ENCODE peak calls at places on chromosomes 11 and 22, in eight cellular contexts. One of them, this sample, is unnamed.

GRCh38 chr11:134074346-134074745 is 5.5 kb downstream of the JAM3 start:
- DNase-seq in HCT116: no peak
- DNase-seq in endothelial cell of umbilical vein: peak; percentile 18
- DNase-seq in esophagus muscularis mucosa: peak; percentile 39
- DNase-seq in A549: no peak
- DNase-seq in lower leg skin: no peak
- DNase-seq in K562: no peak
- DNase-seq in stomach: no peak
- DNase-seq in this sample: no peak

GRCh38 chr22:47619631-47620030 is 857.2 kb downstream of the TBC1D22A start:
- DNase-seq in HCT116: no peak
- DNase-seq in esophagus muscularis mucosa: peak; percentile 87
- DNase-seq in K562: no peak
- DNase-seq in endothelial cell of umbilical vein: no peak
- DNase-seq in A549: no peak
- DNase-seq in stomach: peak; percentile 14
- DNase-seq in lower leg skin: peak; percentile 59
- DNase-seq in this sample: no peak

GRCh38 chr11:104704888-104705287 is 193.4 kb downstream of the CASP12 start:
- DNase-seq in esophagus muscularis mucosa: no peak
- DNase-seq in lower leg skin: no peak
- DNase-seq in A549: no peak
- DNase-seq in endothelial cell of umbilical vein: peak; percentile 79
- DNase-seq in K562: no peak
- DNase-seq in HCT116: no peak
- DNase-seq in stomach: no peak
- DNase-seq in this sample: no peak

GRCh38 chr22:28441720-28442263 is 237.8 kb downstream of the TTC28 start:
- DNase-seq in stomach: no peak
- DNase-seq in K562: no peak
- DNase-seq in lower leg skin: no peak
- DNase-seq in A549: no peak
- DNase-seq in endothelial cell of umbilical vein: peak; percentile 9
- DNase-seq in esophagus muscularis mucosa: no peak
- DNase-seq in HCT116: no peak
- DNase-seq in this sample: no peak

GRCh38 chr11:78535920-78536319 is 38.7 kb downstream of the NARS2 start:
- DNase-seq in K562: no peak
- DNase-seq in stomach: no peak
- DNase-seq in HCT116: no peak
- DNase-seq in esophagus muscularis mucosa: no peak
- DNase-seq in endothelial cell of umbilical vein: peak; percentile 14
- DNase-seq in lower leg skin: no peak
- DNase-seq in A549: no peak
- DNase-seq in this sample: no peak

GRCh38 chr22:22593250-22593649 is 34.2 kb upstream of the PRAME start:
- DNase-seq in lower leg skin: peak; percentile 28
- DNase-seq in A549: no peak
- DNase-seq in K562: no peak
- DNase-seq in HCT116: no peak
- DNase-seq in esophagus muscularis mucosa: no peak
- DNase-seq in endothelial cell of umbilical vein: no peak
- DNase-seq in stomach: no peak
- DNase-seq in this sample: no peak

GRCh38 chr11:3215346-3216026 is 3.1 kb downstream of the MRGPRG start:
- DNase-seq in endothelial cell of umbilical vein: no peak
- DNase-seq in HCT116: no peak
- DNase-seq in esophagus muscularis mucosa: no peak
- DNase-seq in lower leg skin: no peak
- DNase-seq in K562: no peak
- DNase-seq in stomach: no peak
- DNase-seq in A549: no peak
- DNase-seq in this sample: no peak

GRCh38 chr11:118216621-118217526 is 7.9 kb downstream of the JAML start:
- DNase-seq in esophagus muscularis mucosa: no peak
- DNase-seq in K562: no peak
- DNase-seq in HCT116: no peak
- DNase-seq in lower leg skin: no peak
- DNase-seq in stomach: no peak
- DNase-seq in A549: no peak
- DNase-seq in endothelial cell of umbilical vein: peak; percentile 32
- DNase-seq in this sample: no peak

GRCh38 chr11:11415786-11416390 is 62.8 kb upstream of the CSNK2A3 start:
- DNase-seq in endothelial cell of umbilical vein: no peak
- DNase-seq in stomach: no peak
- DNase-seq in lower leg skin: no peak
- DNase-seq in HCT116: no peak
- DNase-seq in esophagus muscularis mucosa: no peak
- DNase-seq in K562: no peak
- DNase-seq in A549: no peak
- DNase-seq in this sample: no peak

GRCh38 chr11:14764899-14765527 is 121.4 kb downstream of the PDE3B start:
- DNase-seq in endothelial cell of umbilical vein: peak; percentile 27
- DNase-seq in stomach: no peak
- DNase-seq in lower leg skin: no peak
- DNase-seq in esophagus muscularis mucosa: no peak
- DNase-seq in A549: no peak
- DNase-seq in HCT116: no peak
- DNase-seq in K562: peak; percentile 10
- DNase-seq in this sample: peak; percentile 84

GRCh38 chr11:70851308-70851707 is 401.1 kb downstream of the SHANK2 start:
- DNase-seq in A549: no peak
- DNase-seq in stomach: no peak
- DNase-seq in HCT116: no peak
- DNase-seq in endothelial cell of umbilical vein: no peak
- DNase-seq in lower leg skin: no peak
- DNase-seq in esophagus muscularis mucosa: no peak
- DNase-seq in K562: no peak
- DNase-seq in this sample: no peak

GRCh38 chr11:64286801-64287159 is 1.1 kb downstream of the GPR137 start:
- DNase-seq in A549: no peak
- DNase-seq in endothelial cell of umbilical vein: no peak
- DNase-seq in stomach: no peak
- DNase-seq in esophagus muscularis mucosa: no peak
- DNase-seq in HCT116: no peak
- DNase-seq in K562: no peak
- DNase-seq in lower leg skin: no peak
- DNase-seq in this sample: no peak

GRCh38 chr11:132898021-132898420 is 634.3 kb downstream of the OPCML start:
- DNase-seq in stomach: no peak
- DNase-seq in lower leg skin: no peak
- DNase-seq in HCT116: no peak
- DNase-seq in A549: no peak
- DNase-seq in endothelial cell of umbilical vein: peak; percentile 1
- DNase-seq in K562: no peak
- DNase-seq in esophagus muscularis mucosa: no peak
- DNase-seq in this sample: no peak

GRCh38 chr22:46026907-46027218 is 49.9 kb upstream of the WNT7B start:
- DNase-seq in A549: no peak
- DNase-seq in HCT116: no peak
- DNase-seq in stomach: no peak
- DNase-seq in endothelial cell of umbilical vein: no peak
- DNase-seq in K562: no peak
- DNase-seq in esophagus muscularis mucosa: no peak
- DNase-seq in lower leg skin: no peak
- DNase-seq in this sample: no peak

GRCh38 chr11:119148855-119149370 is at the start of gene ABCG4:
- DNase-seq in endothelial cell of umbilical vein: no peak
- DNase-seq in A549: no peak
- DNase-seq in HCT116: no peak
- DNase-seq in stomach: peak; percentile 29
- DNase-seq in K562: peak; percentile 72
- DNase-seq in esophagus muscularis mucosa: no peak
- DNase-seq in lower leg skin: no peak
- DNase-seq in this sample: no peak

GRCh38 chr22:45516923-45517675 is 14.4 kb downstream of the FBLN1 start:
- DNase-seq in esophagus muscularis mucosa: no peak
- DNase-seq in A549: no peak
- DNase-seq in lower leg skin: no peak
- DNase-seq in HCT116: no peak
- DNase-seq in K562: no peak
- DNase-seq in endothelial cell of umbilical vein: no peak
- DNase-seq in stomach: no peak
- DNase-seq in this sample: no peak

GRCh38 chr11:94767701-94768601 is at the start of gene AMOTL1:
- DNase-seq in stomach: peak; percentile 71
- DNase-seq in endothelial cell of umbilical vein: peak; percentile 85
- DNase-seq in esophagus muscularis mucosa: peak; percentile 97
- DNase-seq in K562: peak; percentile 73
- DNase-seq in lower leg skin: peak; percentile 98
- DNase-seq in HCT116: peak; percentile 65
- DNase-seq in A549: no peak
- DNase-seq in this sample: peak; percentile 82
- TF ChIP-seq POLR2A in stomach: no peak
- TF ChIP-seq POLR2A in endothelial cell of umbilical vein: peak; percentile 77
- TF ChIP-seq POLR2A in esophagus muscularis mucosa: peak; percentile 67
- TF ChIP-seq POLR2A in K562: peak; percentile 70
- TF ChIP-seq POLR2A in lower leg skin: no peak
- TF ChIP-seq POLR2A in HCT116: peak; percentile 21
- TF ChIP-seq POLR2A in A549: peak; percentile 44
- TF ChIP-seq POLR2A in this sample: peak; percentile 51

GRCh38 chr22:42371112-42371900 is 60.9 kb downstream of the NFAM1 start:
- DNase-seq in HCT116: no peak
- DNase-seq in K562: no peak
- DNase-seq in esophagus muscularis mucosa: no peak
- DNase-seq in A549: no peak
- DNase-seq in endothelial cell of umbilical vein: no peak
- DNase-seq in lower leg skin: no peak
- DNase-seq in stomach: no peak
- DNase-seq in this sample: no peak

GRCh38 chr22:42368379-42369249 is 63.6 kb downstream of the NFAM1 start:
- DNase-seq in lower leg skin: no peak
- DNase-seq in esophagus muscularis mucosa: no peak
- DNase-seq in K562: peak; percentile 19
- DNase-seq in HCT116: no peak
- DNase-seq in stomach: no peak
- DNase-seq in A549: no peak
- DNase-seq in endothelial cell of umbilical vein: no peak
- DNase-seq in this sample: no peak

GRCh38 chr22:42366815-42367581 is 65.2 kb downstream of the NFAM1 start:
- DNase-seq in endothelial cell of umbilical vein: no peak
- DNase-seq in A549: no peak
- DNase-seq in lower leg skin: peak; percentile 90
- DNase-seq in K562: no peak
- DNase-seq in esophagus muscularis mucosa: no peak
- DNase-seq in stomach: peak; percentile 83
- DNase-seq in HCT116: no peak
- DNase-seq in this sample: no peak

GRCh38 chr22:42367980-42368378 is 64.2 kb downstream of the NFAM1 start:
- DNase-seq in lower leg skin: no peak
- DNase-seq in A549: no peak
- DNase-seq in endothelial cell of umbilical vein: no peak
- DNase-seq in esophagus muscularis mucosa: no peak
- DNase-seq in stomach: peak; percentile 33
- DNase-seq in HCT116: no peak
- DNase-seq in K562: no peak
- DNase-seq in this sample: no peak

GRCh38 chr22:42369250-42370041 is 62.8 kb downstream of the NFAM1 start:
- DNase-seq in lower leg skin: peak; percentile 97
- DNase-seq in esophagus muscularis mucosa: peak; percentile 97
- DNase-seq in A549: peak; percentile 92
- DNase-seq in HCT116: peak; percentile 88
- DNase-seq in stomach: peak; percentile 93
- DNase-seq in K562: peak; percentile 97
- DNase-seq in endothelial cell of umbilical vein: peak; percentile 75
- DNase-seq in this sample: peak; percentile 78
- TF ChIP-seq POLR2A in lower leg skin: no peak
- TF ChIP-seq POLR2A in esophagus muscularis mucosa: no peak
- TF ChIP-seq POLR2A in A549: peak; percentile 36
- TF ChIP-seq POLR2A in HCT116: peak; percentile 60
- TF ChIP-seq POLR2A in stomach: no peak
- TF ChIP-seq POLR2A in K562: peak; percentile 65
- TF ChIP-seq POLR2A in endothelial cell of umbilical vein: no peak
- TF ChIP-seq POLR2A in this sample: no peak

GRCh38 chr11:121191787-121192186 is 90.7 kb downstream of the TECTA start:
- DNase-seq in esophagus muscularis mucosa: no peak
- DNase-seq in A549: no peak
- DNase-seq in HCT116: no peak
- DNase-seq in endothelial cell of umbilical vein: no peak
- DNase-seq in lower leg skin: no peak
- DNase-seq in stomach: no peak
- DNase-seq in K562: no peak
- DNase-seq in this sample: no peak

GRCh38 chr11:121199516-121199915 is 93.1 kb upstream of the SC5D start:
- DNase-seq in endothelial cell of umbilical vein: no peak
- DNase-seq in A549: no peak
- DNase-seq in HCT116: no peak
- DNase-seq in stomach: no peak
- DNase-seq in K562: no peak
- DNase-seq in esophagus muscularis mucosa: no peak
- DNase-seq in lower leg skin: no peak
- DNase-seq in this sample: no peak

GRCh38 chr11:121198491-121198890 is 94.1 kb upstream of the SC5D start:
- DNase-seq in A549: no peak
- DNase-seq in HCT116: no peak
- DNase-seq in lower leg skin: no peak
- DNase-seq in stomach: no peak
- DNase-seq in K562: no peak
- DNase-seq in esophagus muscularis mucosa: no peak
- DNase-seq in endothelial cell of umbilical vein: no peak
- DNase-seq in this sample: no peak

DNA sequence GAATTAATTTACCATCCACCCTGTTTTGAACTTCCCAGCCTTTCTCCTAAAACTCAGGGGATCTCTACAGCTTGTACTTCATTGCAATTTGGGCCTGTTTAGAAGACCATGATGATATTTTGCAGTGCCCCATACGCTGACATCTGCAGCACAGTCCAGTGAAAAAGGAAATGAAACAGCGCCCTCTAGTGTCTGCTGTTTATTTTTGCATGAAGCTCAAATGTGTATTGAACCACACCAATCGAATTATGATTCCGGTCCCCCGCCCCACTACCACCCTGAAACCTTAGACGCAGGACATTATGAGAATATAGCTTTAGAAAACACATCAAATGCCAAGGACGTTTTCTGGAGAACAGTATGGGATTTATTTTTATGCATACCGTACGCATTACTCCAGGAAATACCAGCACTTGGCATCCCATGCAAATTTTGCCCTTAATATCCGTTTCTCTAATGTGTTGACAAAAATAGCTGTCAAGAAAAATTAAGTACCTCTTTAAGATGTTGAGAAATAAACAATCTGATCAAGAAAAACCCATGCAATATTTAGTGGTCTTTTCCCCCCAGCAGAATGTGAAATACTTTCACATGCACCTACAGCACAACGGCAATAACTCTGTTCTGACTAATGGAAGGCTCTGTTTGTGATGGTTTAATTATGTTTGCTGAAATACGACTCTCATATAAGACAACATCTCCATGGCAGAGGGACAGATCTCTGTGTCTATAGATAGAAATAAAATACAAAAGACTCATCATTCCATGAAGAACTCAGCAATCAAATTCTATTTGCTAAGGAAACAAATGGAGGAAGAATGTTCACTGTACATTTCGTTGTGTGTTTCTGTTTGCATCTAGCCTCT is 93.9 kb downstream of the TECTA start:
- DNase-seq in esophagus muscularis mucosa: no peak
- DNase-seq in A549: peak; percentile 15
- DNase-seq in stomach: peak; percentile 39
- DNase-seq in HCT116: peak; percentile 63
- DNase-seq in lower leg skin: no peak
- DNase-seq in K562: peak; percentile 62
- DNase-seq in endothelial cell of umbilical vein: peak; percentile 64
- DNase-seq in this sample: peak; percentile 83
- TF ChIP-seq POLR2A in esophagus muscularis mucosa: no peak
- TF ChIP-seq POLR2A in A549: no peak
- TF ChIP-seq POLR2A in stomach: no peak
- TF ChIP-seq POLR2A in HCT116: no peak
- TF ChIP-seq POLR2A in lower leg skin: no peak
- TF ChIP-seq POLR2A in K562: no peak
- TF ChIP-seq POLR2A in endothelial cell of umbilical vein: no peak
- TF ChIP-seq POLR2A in this sample: no peak

GRCh38 chr11:87037450-87038234 is at the start of gene TMEM135:
- DNase-seq in A549: peak; percentile 96
- DNase-seq in stomach: peak; percentile 95
- DNase-seq in HCT116: peak; percentile 90
- DNase-seq in lower leg skin: peak; percentile 98
- DNase-seq in K562: peak; percentile 97
- DNase-seq in esophagus muscularis mucosa: peak; percentile 95
- DNase-seq in endothelial cell of umbilical vein: peak; percentile 94
- DNase-seq in this sample: peak; percentile 98
- TF ChIP-seq POLR2A in A549: peak; percentile 62
- TF ChIP-seq POLR2A in stomach: no peak
- TF ChIP-seq POLR2A in HCT116: peak; percentile 92
- TF ChIP-seq POLR2A in lower leg skin: no peak
- TF ChIP-seq POLR2A in K562: peak; percentile 82
- TF ChIP-seq POLR2A in esophagus muscularis mucosa: no peak
- TF ChIP-seq POLR2A in endothelial cell of umbilical vein: peak; percentile 93
- TF ChIP-seq POLR2A in this sample: peak; percentile 91

This sample was measured in erythroblast.